ENCODE peak calls at places on chromosomes 12 and 14, in eight cellular contexts. B is DND-41, X is hepatocyte, I is WERI-Rb-1, V is Peyer's patch, W is left lung, N is spleen, E is gastrocnemius medialis. M is an unnamed sample. For H3K27me3, the result is how much of the 10 kb centered on the place peaks cover.

GRCh38 chr12:65885312-65885711 is 61.0 kb downstream of the HMGA2 start:
- DNase-seq in X (no peak), W (no peak), I (no peak), V (no peak), B (no peak), N (no peak), E (no peak), M (no peak)

GRCh38 chr14:101073598-101073965 is 170.1 kb upstream of the RTL1 start:
- DNase-seq in N (peak), I (no peak), B (peak), E (no peak), X (no peak), V (no peak), W (peak), M (no peak)

GRCh38 chr14:22039938-22040780 is 366.5 kb upstream of the OR4E1 start:
- DNase-seq in E (no peak), I (no peak), X (peak), B (peak), W (no peak), V (no peak), N (no peak), M (no peak)

GRCh38 chr12:78938341-78939084 is 73.9 kb downstream of the SYT1 start:
- DNase-seq in I (peak), X (no peak), E (no peak), V (no peak), B (no peak), W (no peak), N (no peak), M (no peak)

GRCh38 chr12:88579572-88579940 is 715 bp downstream of the KITLG start:
- DNase-seq in W (peak), E (no peak), N (peak), X (peak), B (no peak), V (peak), I (no peak), M (no peak)

GRCh38 chr12:1629338-1630080 is 478 bp downstream of the WNT5B start:
- DNase-seq in N (no peak), X (peak), E (no peak), W (no peak), V (peak), B (peak), I (peak), M (no peak)

GRCh38 chr12:24913953-24914352 is 34.9 kb downstream of the BCAT1 start:
- DNase-seq in X (no peak), I (no peak), B (no peak), E (no peak), W (no peak), N (no peak), V (no peak), M (no peak)

GRCh38 chr12:22084852-22085251 is 38.8 kb downstream of the CMAS start:
- DNase-seq in E (no peak), I (no peak), V (no peak), W (no peak), N (no peak), B (no peak), X (no peak), M (no peak)

DNA sequence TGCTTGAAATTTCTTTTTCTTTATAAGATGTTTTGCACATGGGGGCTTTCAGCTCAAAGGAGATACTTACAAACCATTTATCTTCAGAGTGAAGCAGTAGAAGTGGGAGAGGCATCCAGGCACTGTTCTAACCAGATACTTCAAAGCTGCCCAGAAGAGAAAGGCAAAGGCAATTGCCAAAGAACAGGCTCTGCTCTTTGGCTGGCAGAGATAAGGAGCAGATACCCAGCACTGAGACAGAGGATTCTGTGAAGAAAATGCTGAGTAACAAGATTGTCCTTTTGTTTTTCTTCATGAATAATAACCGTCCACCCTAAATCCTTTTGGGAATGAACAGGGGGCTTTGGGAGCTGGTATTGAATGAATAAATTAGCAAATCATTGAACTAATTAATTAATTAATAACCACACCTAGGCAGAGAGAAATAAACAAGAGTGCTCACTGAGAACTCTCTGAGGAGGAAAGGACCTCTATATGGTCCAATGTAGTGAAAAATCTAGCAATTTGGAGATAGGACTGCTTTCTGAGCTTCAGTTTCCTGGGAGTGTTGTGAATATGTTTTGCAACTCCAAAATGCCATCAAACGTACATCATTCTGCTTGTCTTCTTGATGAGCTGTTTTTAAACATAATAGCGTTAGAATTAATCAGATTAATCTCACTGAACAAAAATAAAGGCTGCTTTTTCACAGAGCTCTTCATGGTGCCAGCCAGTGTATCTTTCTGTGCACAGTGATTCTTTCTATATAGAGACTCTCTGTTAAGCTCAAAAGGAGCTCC is 192.8 kb upstream of the AMIGO2 start:
- DNase-seq in W (no peak), E (no peak), N (no peak), V (no peak), X (no peak), B (no peak), I (no peak), M (no peak)
- H3K27ac ChIP-seq in W (no peak), E (no peak), N (no peak), V (no peak), X (no peak), B (no peak), I (no peak), M (no peak)

DNA sequence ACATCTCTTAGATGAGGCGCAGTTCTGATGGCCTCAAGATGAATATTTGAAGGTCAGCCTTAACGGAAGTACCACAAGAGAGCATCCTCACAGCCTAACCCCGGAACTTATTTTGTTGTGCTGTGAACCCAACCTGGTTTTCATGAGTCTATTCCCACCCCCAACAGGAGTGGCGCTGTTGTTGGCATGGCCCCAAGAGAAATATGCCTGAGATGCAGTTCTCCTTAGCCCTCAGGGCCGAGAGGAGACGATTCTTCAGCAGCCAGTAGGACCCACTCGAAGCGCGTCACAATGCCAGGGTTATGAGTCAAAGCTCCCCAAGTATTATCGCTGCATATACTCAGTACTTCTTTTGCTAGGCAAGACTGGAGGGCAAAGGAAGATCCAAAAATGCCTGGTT is 24.5 kb upstream of the BCL11B start:
- DNase-seq in X (no peak), N (no peak), E (no peak), W (no peak), V (no peak), B (no peak), I (no peak), M (no peak)
- TF ChIP-seq CTCF in X (no peak), N (no peak), E (no peak), W (no peak), V (no peak), B (no peak), I (no peak), M (no peak)

DNA sequence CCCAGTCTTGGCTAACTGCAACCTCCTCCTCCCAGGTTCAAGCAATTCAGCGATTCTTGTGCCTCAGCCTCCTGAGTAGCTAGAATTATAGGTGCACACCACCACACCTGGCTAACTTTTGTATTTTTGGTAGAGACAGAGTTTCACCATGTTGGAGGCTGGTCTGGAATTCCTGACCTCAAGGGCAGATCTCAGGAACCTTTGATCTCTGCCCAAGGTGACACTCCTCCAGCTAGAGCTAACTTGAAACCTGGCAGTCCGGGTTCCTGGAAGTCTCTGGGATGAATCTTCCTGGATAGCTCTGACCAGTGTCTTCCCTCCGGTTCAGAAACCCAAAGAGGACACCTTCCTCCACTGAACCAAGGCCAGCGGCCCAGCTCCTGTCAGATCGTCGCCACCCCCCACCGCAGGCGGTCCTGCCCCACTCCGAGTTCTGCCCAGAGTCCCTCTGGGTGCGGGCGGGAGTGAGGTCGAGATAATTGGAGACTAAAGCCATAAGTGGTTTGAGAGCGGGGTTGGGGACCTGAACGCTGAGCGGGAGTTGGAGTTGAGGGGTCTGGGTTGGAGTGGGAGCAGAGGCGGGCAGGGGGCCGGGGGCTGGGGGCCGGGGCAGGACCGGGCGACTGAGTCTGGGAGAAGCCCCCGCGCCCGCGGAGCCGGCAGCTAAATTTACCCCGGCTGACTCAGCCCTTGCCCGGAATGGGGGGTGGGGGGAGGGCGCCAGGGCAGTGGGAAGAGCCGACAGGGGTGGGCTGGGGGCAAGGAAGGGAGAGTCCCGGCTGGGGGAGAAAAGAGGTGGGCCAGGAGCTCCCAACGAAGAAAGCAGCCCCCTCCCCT is 4.7 kb downstream of the DDN start:
- DNase-seq in B (no peak), E (no peak), X (no peak), I (no peak), W (no peak), V (no peak), N (no peak), M (no peak)
- H3K27me3 ChIP-seq in B (under half), E (under half), X (half or more), I (under half), W (half or more), V (under half), N (half or more), M (half or more)

GRCh38 chr12:75483411-75483810 is 2.9 kb downstream of the GLIPR1 start:
- DNase-seq in X (no peak), N (no peak), B (no peak), E (no peak), W (no peak), I (no peak), V (no peak), M (no peak)
- H3K27ac ChIP-seq in X (no peak), N (peak), B (peak), E (no peak), W (peak), I (no peak), V (peak), M (no peak)